ENCODE peak calls at places on chromosomes 11 and 22, in eight cellular contexts. P is NCI-H1930; E is left ventricle myocardium inferior; B is NCI-H1092; V is AG09319; O is activated CD4-positive, alpha-beta T cell treated with anti-CD3 and anti-CD28 coated beads, Interleukin-2, amount 10 ng/mL, durations not matched to agents 7 days and 5 days; D is Peyer's patch; W is HEK293T. L is an unnamed sample.

GRCh38 chr11:76598426-76598839 is 72.1 kb downstream of the LRRC32 start:
- DNase-seq in V (no peak), D (no peak), W (peak; percentile 50), B (peak; percentile 42), E (no peak), O (no peak), P (peak; percentile 13), L (no peak)

GRCh38 chr11:129374993-129375721 is 491 bp upstream of the BARX2 start:
- DNase-seq in P (no peak), W (peak; percentile 49), B (no peak), D (no peak), O (no peak), E (no peak), V (no peak), L (no peak)

GRCh38 chr11:10550503-10550902 is 9.5 kb upstream of the RNF141 start:
- DNase-seq in V (no peak), E (no peak), O (no peak), P (no peak), W (no peak), B (no peak), D (no peak), L (peak; percentile 24)

GRCh38 chr11:118142081-118142480 is 10.5 kb downstream of the SCN4B start:
- DNase-seq in E (no peak), W (no peak), P (no peak), O (no peak), V (no peak), B (no peak), D (no peak), L (no peak)

GRCh38 chr11:64661146-64661545 is 61.9 kb downstream of the NRXN2 start:
- DNase-seq in E (peak; percentile 40), O (no peak), B (no peak), D (no peak), W (no peak), P (no peak), V (peak; percentile 45), L (peak; percentile 41)

GRCh38 chr11:16195659-16196058 is 160.7 kb downstream of the SOX6 start:
- DNase-seq in O (no peak), D (no peak), V (no peak), W (no peak), B (no peak), P (no peak), E (no peak), L (no peak)

GRCh38 chr11:102780491-102780918 is at the start of gene MMP10:
- DNase-seq in B (no peak), W (peak; percentile 37), E (no peak), D (no peak), P (peak; percentile 39), V (no peak), O (no peak), L (no peak)

GRCh38 chr11:77823775-77824174 is 2.8 kb downstream of the AAMDC start:
- DNase-seq in E (no peak), V (no peak), W (no peak), D (no peak), P (no peak), O (no peak), B (no peak), L (no peak)

GRCh38 chr11:125464671-125465070 is 31.4 kb downstream of the FEZ1 start:
- DNase-seq in E (no peak), P (no peak), W (no peak), V (no peak), B (no peak), D (no peak), O (no peak), L (no peak)

GRCh38 chr22:22026157-22026831 is 43.7 kb upstream of the TOP3B start:
- DNase-seq in O (no peak), V (no peak), B (no peak), W (peak; percentile 4), D (peak; percentile 59), E (no peak), P (no peak), L (no peak)

GRCh38 chr22:37077802-37078448 is 26.4 kb downstream of the KCTD17 start:
- DNase-seq in W (peak; percentile 91), V (peak; percentile 10), B (no peak), E (peak; percentile 47), O (peak; percentile 86), D (peak; percentile 71), P (peak; percentile 42), L (no peak)

GRCh38 chr11:62542750-62543567 is 3.6 kb downstream of the AHNAK start:
- DNase-seq in W (peak; percentile 85), B (no peak), O (peak; percentile 75), D (peak; percentile 77), V (peak; percentile 67), E (peak; percentile 87), P (peak; percentile 15), L (no peak)

GRCh38 chr11:121929581-121929980 is 186.4 kb downstream of the BLID start:
- DNase-seq in O (no peak), P (no peak), E (peak; percentile 28), W (no peak), V (no peak), B (peak; percentile 78), D (no peak), L (no peak)

GRCh38 chr11:446886-447285 is 3.2 kb upstream of the PTDSS2 start:
- DNase-seq in D (no peak), V (no peak), P (no peak), B (no peak), E (no peak), O (no peak), W (no peak), L (no peak)

GRCh38 chr22:32206774-32207758 is 2.2 kb upstream of the RFPL2 start:
- DNase-seq in B (no peak), P (peak; percentile 9), E (no peak), O (peak; percentile 46), V (no peak), W (peak; percentile 25), D (no peak), L (no peak)

GRCh38 chr11:69605737-69606526 is 35.0 kb upstream of the CCND1 start:
- DNase-seq in P (no peak), B (no peak), E (no peak), O (no peak), D (no peak), V (no peak), W (no peak), L (no peak)

GRCh38 chr22:43505896-43506295 is 94.1 kb downstream of the MPPED1 start:
- DNase-seq in D (no peak), O (no peak), E (no peak), V (no peak), P (no peak), B (no peak), W (no peak), L (no peak)

GRCh38 chr11:27347949-27348879 is 14.8 kb downstream of the CCDC34 start:
- DNase-seq in W (peak; percentile 12), P (peak; percentile 82), O (no peak), D (no peak), E (no peak), V (no peak), B (peak; percentile 68), L (no peak)

GRCh38 chr11:70448983-70449567 is 50.7 kb downstream of the CTTN start:
- DNase-seq in W (peak; percentile 54), P (no peak), O (no peak), D (no peak), B (no peak), E (no peak), V (no peak), L (no peak)

GRCh38 chr11:69215784-69216415 is 60.2 kb downstream of the SMIM38 start:
- DNase-seq in W (no peak), P (no peak), E (no peak), O (no peak), V (no peak), B (no peak), D (no peak), L (no peak)

GRCh38 chr22:19758896-19759458 is 1.6 kb upstream of the TBX1 start:
- DNase-seq in E (no peak), D (no peak), O (no peak), B (no peak), P (no peak), V (no peak), W (no peak), L (no peak)

GRCh38 chr11:60343094-60343704 is 16.1 kb downstream of the MS4A6E start:
- DNase-seq in V (no peak), O (peak; percentile 12), B (no peak), D (no peak), E (no peak), W (peak; percentile 16), P (no peak), L (no peak)

GRCh38 chr22:23837911-23838685 is 708 bp downstream of the DERL3 start:
- DNase-seq in D (no peak), B (no peak), O (no peak), W (no peak), E (no peak), V (no peak), P (no peak), L (no peak)

L was measured in AG09309.